ENCODE peak calls at places on chromosomes 1 and 21, in four cellular contexts. W, E, A and D are unnamed samples.

GRCh38 chr1:21594935-21595897 is 73.9 kb downstream of the RAP1GAP start:
- DNase-seq in W (peak; percentile 87), E (peak; percentile 92), A (peak; percentile 49), D (no peak)

GRCh38 chr1:193448682-193449461 is 262.5 kb upstream of the B3GALT2 start:
- DNase-seq in W (no peak), E (no peak), A (no peak), D (peak; percentile 51)

GRCh38 chr21:37463083-37463780 is 96.7 kb downstream of the DYRK1A start:
- DNase-seq in W (peak; percentile 46), E (no peak), A (peak; percentile 32), D (peak; percentile 12)

GRCh38 chr1:23444104-23444533 is 19.6 kb upstream of the TCEA3 start:
- DNase-seq in W (peak; percentile 37), E (no peak), A (no peak), D (no peak)

GRCh38 chr1:189431437-189431836 is 1046.2 kb downstream of the BRINP3 start:
- DNase-seq in W (no peak), E (no peak), A (no peak), D (no peak)

GRCh38 chr1:245551536-245551935 is 396.8 kb downstream of the KIF26B start:
- DNase-seq in W (no peak), E (no peak), A (no peak), D (no peak)

GRCh38 chr1:178330848-178331497 is 165.8 kb downstream of the CLEC20A start:
- DNase-seq in W (no peak), E (no peak), A (no peak), D (no peak)

GRCh38 chr1:116940809-116941640 is 31.3 kb downstream of the PTGFRN start:
- DNase-seq in W (no peak), E (no peak), A (no peak), D (no peak)

GRCh38 chr1:186768906-186769305 is 59.8 kb upstream of the PLA2G4A start:
- DNase-seq in W (no peak), E (no peak), A (no peak), D (peak; percentile 45)

GRCh38 chr1:94755675-94756074 is 64.5 kb upstream of the SLC44A3 start:
- DNase-seq in W (peak; percentile 45), E (no peak), A (peak; percentile 81), D (no peak)

GRCh38 chr21:16426936-16427335 is 697.2 kb downstream of the USP25 start:
- DNase-seq in W (no peak), E (no peak), A (no peak), D (no peak)
- TF ChIP-seq TCF7 in W (no peak), E (no peak), A (no peak), D (no peak)

DNA sequence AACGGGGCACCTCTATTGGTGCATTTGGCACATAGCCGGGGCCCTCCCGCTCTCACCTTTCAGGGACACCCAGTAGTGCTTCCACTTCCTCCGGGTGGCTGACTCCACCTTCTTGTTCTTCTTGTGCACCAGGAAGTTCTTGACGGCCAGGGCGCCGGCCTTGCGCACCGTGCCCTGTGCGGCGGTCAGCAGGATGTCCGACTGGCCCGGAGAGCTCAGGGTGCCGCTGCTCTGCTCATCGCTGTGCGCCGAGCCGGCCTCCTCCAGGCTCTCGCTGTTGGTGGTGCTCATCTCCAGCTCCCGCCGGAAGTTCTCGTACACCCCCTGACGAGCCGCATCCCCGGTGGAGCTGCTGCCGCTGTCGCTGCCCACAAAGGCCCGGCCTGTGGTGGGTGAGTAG is 92.4 kb downstream of the TIAM1 start:
- DNase-seq in W (no peak), E (no peak), A (no peak), D (no peak)
- TF ChIP-seq TCF7 in W (no peak), E (no peak), A (no peak), D (no peak)

GRCh38 chr1:173560300-173560699 is 42.6 kb downstream of the SLC9C2 start:
- DNase-seq in W (no peak), E (no peak), A (no peak), D (no peak)
- TF ChIP-seq TCF7 in W (no peak), E (no peak), A (no peak), D (no peak)

GRCh38 chr1:4650981-4651380 is 3.4 kb upstream of the AJAP1 start:
- DNase-seq in W (no peak), E (no peak), A (no peak), D (no peak)

GRCh38 chr1:4654764-4655673 is 610 bp downstream of the AJAP1 start:
- DNase-seq in W (no peak), E (no peak), A (no peak), D (no peak)

GRCh38 chr1:4653328-4653660 is 1.1 kb upstream of the AJAP1 start:
- DNase-seq in W (no peak), E (no peak), A (no peak), D (no peak)

GRCh38 chr1:4653796-4654715 is at the start of gene AJAP1:
- DNase-seq in W (no peak), E (no peak), A (no peak), D (no peak)

DNA sequence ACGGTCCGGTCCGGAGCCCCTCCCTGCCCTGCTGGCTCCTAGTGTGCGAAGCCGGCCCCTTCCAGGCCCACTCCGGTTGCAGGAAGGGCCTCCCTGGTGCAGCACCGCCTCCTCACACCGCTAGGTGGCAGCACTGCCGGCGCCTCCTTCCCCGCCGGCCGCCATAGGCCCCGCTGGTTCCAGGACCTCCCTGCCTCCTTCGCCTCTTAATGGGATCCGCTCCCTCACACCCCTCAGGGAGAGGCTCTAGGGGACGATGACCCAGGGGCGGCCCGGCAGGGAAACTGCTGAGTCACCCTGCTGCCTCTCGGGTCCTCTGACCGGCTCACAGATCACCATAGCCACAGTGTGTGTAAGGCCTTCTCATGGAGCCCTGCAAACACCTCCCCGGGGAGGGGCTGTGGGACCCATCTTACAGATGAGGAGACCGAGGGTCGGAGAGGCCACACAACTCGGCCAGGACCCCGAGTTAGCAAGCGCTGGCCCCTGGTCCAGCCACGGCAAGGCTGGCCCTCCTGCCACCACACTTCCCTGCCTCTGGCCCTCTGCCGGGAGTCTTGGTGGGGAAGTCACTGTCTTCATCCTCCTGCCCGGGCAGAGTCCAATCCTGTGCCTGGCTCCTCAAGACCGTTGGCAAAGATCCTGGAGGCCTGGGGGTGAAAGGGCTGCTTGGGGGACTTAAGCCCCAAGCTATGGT is 1.6 kb upstream of the AJAP1 start:
- DNase-seq in W (peak; percentile 55), E (peak; percentile 29), A (peak; percentile 16), D (no peak)
- TF ChIP-seq TCF7 in W (no peak), E (no peak), A (no peak), D (no peak)

GRCh38 chr1:155976913-155977606 is 1.3 kb downstream of the ARHGEF2 start:
- DNase-seq in W (peak; percentile 32), E (no peak), A (no peak), D (no peak)
- TF ChIP-seq TCF7 in W (no peak), E (no peak), A (no peak), D (no peak)

GRCh38 chr1:109761227-109762038 is 2.3 kb downstream of the EPS8L3 start:
- DNase-seq in W (no peak), E (no peak), A (no peak), D (no peak)

GRCh38 chr1:109762821-109763645 is 690 bp downstream of the EPS8L3 start:
- DNase-seq in W (peak; percentile 34), E (no peak), A (no peak), D (no peak)

GRCh38 chr1:109763646-109764415 is at the start of gene EPS8L3:
- DNase-seq in W (no peak), E (no peak), A (peak; percentile 87), D (no peak)

GRCh38 chr1:109760581-109761226 is 3.0 kb downstream of the EPS8L3 start:
- DNase-seq in W (no peak), E (no peak), A (no peak), D (no peak)

DNA sequence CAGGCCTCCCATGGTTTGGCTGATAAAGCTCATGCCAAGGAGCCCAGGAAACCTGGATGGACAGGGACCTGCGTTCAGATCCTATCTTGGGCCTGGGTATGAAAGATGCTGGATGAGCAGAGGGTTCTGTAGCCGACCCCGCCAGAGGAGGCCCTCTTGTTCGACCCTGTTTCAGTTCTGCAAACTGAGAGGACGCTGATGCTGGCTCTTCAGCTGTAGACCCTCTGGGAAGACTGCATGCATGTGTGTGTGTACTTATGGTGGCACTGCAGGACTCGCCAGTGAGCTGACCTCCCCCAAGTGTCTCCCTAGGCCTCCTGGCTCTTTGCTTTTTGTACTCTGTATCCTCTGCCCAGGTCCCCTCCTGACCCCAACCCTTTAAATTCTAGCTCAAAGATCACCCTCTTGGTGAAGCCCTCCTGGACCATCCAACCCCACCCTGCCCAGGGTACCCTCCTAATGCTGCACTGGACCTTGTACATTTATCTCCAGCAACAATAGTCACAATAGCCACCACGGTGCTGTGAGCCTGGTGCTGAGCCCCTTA is 1.6 kb downstream of the EPS8L3 start:
- DNase-seq in W (no peak), E (no peak), A (no peak), D (no peak)
- TF ChIP-seq TCF7 in W (no peak), E (no peak), A (no peak), D (no peak)

DNA sequence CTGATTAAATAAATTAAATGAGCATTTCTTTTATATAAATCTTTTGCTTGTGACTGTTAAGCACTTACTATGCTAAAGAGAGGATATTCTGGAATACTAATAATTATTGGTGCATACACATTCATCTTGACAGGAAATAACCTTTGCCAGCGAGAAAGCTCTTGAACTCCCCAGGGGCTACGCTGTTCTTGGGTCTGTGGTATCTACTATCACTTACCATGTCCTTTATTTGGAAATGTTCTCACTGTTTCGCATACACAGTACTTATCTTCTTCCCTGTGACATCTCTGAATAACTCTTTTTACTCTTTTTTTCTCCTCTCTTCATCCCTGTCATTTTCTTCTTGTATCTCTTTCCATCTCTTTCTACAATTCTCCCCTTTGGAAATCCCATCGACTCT is 178.7 kb downstream of the GABPA start:
- DNase-seq in W (no peak), E (no peak), A (no peak), D (no peak)
- TF ChIP-seq TCF7 in W (no peak), E (no peak), A (no peak), D (no peak)